ENCODE peak calls at places on chromosomes 3 and 15, in eight cellular contexts. A is A549, T is uterus, Y is HCT116, J is GM12891, S is NB4, D is transverse colon, G is right lobe of liver. H is an unnamed sample.

GRCh38 chr3:38004415-38005075 is 14.0 kb downstream of the VILL start:
- DNase-seq in Y (peak; percentile 54), D (peak; percentile 94), G (peak; percentile 79), S (peak; percentile 70), T (peak; percentile 67), A (peak; percentile 76), J (no peak), H (peak; percentile 56)

GRCh38 chr3:23202203-23202920 is 765 bp upstream of the UBE2E2 start:
- DNase-seq in G (no peak), T (no peak), D (no peak), S (peak; percentile 39), A (peak; percentile 13), Y (no peak), J (no peak), H (peak; percentile 12)

GRCh38 chr15:88454231-88454630 is 13.0 kb downstream of the MRPL46 start:
- DNase-seq in D (no peak), Y (no peak), T (no peak), G (no peak), A (no peak), S (no peak), J (no peak), H (no peak)

GRCh38 chr15:55899537-55899936 is 93.9 kb downstream of the NEDD4 start:
- DNase-seq in J (no peak), D (no peak), S (no peak), G (no peak), Y (no peak), A (no peak), T (no peak), H (no peak)

GRCh38 chr3:177574232-177574856 is 377.1 kb upstream of the TBL1XR1 start:
- DNase-seq in S (no peak), T (no peak), J (no peak), Y (no peak), D (peak; percentile 59), G (peak; percentile 75), A (peak; percentile 87), H (no peak)

GRCh38 chr3:180974286-180974685 is 15.2 kb downstream of the DNAJC19 start:
- DNase-seq in S (no peak), Y (no peak), A (no peak), J (no peak), G (no peak), D (no peak), T (no peak), H (no peak)

GRCh38 chr3:58679974-58680656 is 13.5 kb upstream of the FAM3D start:
- DNase-seq in S (no peak), J (no peak), T (no peak), G (no peak), A (no peak), D (peak; percentile 71), Y (no peak), H (no peak)

GRCh38 chr3:58355174-58355573 is 22.5 kb downstream of the PXK start:
- DNase-seq in D (no peak), G (no peak), S (peak; percentile 75), T (no peak), A (no peak), J (no peak), Y (no peak), H (no peak)

GRCh38 chr15:76664895-76665294 is 240.2 kb downstream of the SCAPER start:
- DNase-seq in Y (no peak), G (no peak), S (no peak), D (no peak), T (no peak), A (no peak), J (no peak), H (no peak)

GRCh38 chr15:78810377-78811123 is 714 bp downstream of the ADAMTS7 start:
- DNase-seq in S (peak; percentile 54), G (peak; percentile 61), Y (no peak), D (peak; percentile 50), J (peak; percentile 49), A (peak; percentile 37), T (peak; percentile 69), H (no peak)

GRCh38 chr3:111737712-111738097 is 121.4 kb upstream of the PHLDB2 start:
- DNase-seq in S (no peak), Y (no peak), D (peak; percentile 17), T (peak; percentile 66), A (peak; percentile 48), J (no peak), G (no peak), H (no peak)

GRCh38 chr3:55434789-55435188 is 52.3 kb downstream of the WNT5A start:
- DNase-seq in Y (no peak), G (no peak), D (peak; percentile 44), A (peak; percentile 18), T (no peak), S (peak; percentile 38), J (peak; percentile 11), H (no peak)

GRCh38 chr15:100573526-100573925 is 28.5 kb downstream of the LINS1 start:
- DNase-seq in D (no peak), T (no peak), Y (no peak), J (no peak), S (no peak), A (no peak), G (no peak), H (no peak)

GRCh38 chr3:114775395-114775794 is 371.7 kb downstream of the ZBTB20 start:
- DNase-seq in J (no peak), G (no peak), Y (no peak), T (no peak), S (no peak), D (no peak), A (no peak), H (no peak)

GRCh38 chr3:171950373-171950772 is 89.0 kb upstream of the FNDC3B start:
- DNase-seq in Y (peak; percentile 28), J (no peak), D (no peak), T (no peak), A (no peak), G (no peak), S (peak; percentile 67), H (peak; percentile 33)

GRCh38 chr3:151016421-151016820 is 43.9 kb upstream of the CLRN1 start:
- DNase-seq in Y (no peak), S (no peak), J (no peak), A (no peak), T (no peak), D (no peak), G (no peak), H (no peak)

GRCh38 chr3:46466871-46467403 is 2.2 kb upstream of the LTF start:
- DNase-seq in G (no peak), D (no peak), Y (no peak), A (no peak), S (no peak), T (no peak), J (no peak), H (no peak)

GRCh38 chr3:66953934-66954333 is 44.2 kb upstream of the KBTBD8 start:
- DNase-seq in T (no peak), D (no peak), G (no peak), A (no peak), Y (no peak), J (no peak), S (no peak), H (no peak)

DNA sequence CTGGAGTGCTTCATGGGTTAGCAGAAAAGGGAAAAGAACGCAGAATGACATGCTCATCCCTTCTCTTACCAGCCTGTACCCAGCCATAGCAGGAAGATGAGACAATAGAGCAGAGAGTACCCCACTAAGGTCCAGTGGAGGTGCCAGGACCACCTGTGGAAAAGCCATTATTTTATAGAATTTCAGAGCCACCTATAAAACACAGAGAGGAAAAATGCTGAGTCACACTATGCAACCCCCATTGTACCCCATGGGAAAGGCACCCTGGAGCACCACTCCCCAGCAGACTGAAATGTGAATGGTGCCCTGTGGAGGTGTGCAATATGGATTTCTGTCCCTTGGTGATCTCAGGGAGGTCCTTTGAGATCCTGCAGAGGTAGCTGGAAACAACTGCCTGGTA is 97.2 kb downstream of the HES1 start:
- DNase-seq in D (no peak), G (no peak), Y (no peak), S (no peak), A (no peak), T (no peak), J (no peak), H (no peak)
- TF ChIP-seq POLR2A in D (no peak), G (no peak), Y (no peak), S (no peak), A (no peak), T (no peak), J (no peak), H (no peak)

GRCh38 chr15:64702816-64703631 is 72.4 kb downstream of the RBPMS2 start:
- DNase-seq in G (peak; percentile 98), D (peak; percentile 98), A (peak; percentile 93), S (peak; percentile 93), J (peak; percentile 93), T (peak; percentile 96), Y (peak; percentile 67), H (peak; percentile 89)
- TF ChIP-seq POLR2A in G (peak; percentile 68), D (peak; percentile 76), A (peak; percentile 98), S (peak; percentile 86), J (peak; percentile 84), T (peak; percentile 70), Y (peak; percentile 64), H (peak; percentile 86)

GRCh38 chr3:9690451-9691450 is 12.9 kb upstream of the CPNE9 start:
- DNase-seq in A (no peak), Y (no peak), S (peak; percentile 93), T (no peak), G (no peak), D (no peak), J (peak; percentile 68), H (no peak)
- TF ChIP-seq POLR2A in A (no peak), Y (no peak), S (no peak), T (no peak), G (no peak), D (no peak), J (no peak), H (no peak)

GRCh38 chr15:90872481-90873184 is 4.2 kb downstream of the FURIN start:
- DNase-seq in D (no peak), S (peak; percentile 83), Y (no peak), G (no peak), J (no peak), T (no peak), A (peak; percentile 61), H (peak; percentile 79)

GRCh38 chr15:90871716-90872480 is 3.5 kb downstream of the FURIN start:
- DNase-seq in Y (no peak), G (no peak), S (peak; percentile 61), D (peak; percentile 33), T (no peak), J (no peak), A (no peak), H (no peak)

GRCh38 chr15:90870354-90871096 is 2.1 kb downstream of the FURIN start:
- DNase-seq in T (no peak), A (no peak), J (no peak), G (no peak), S (peak; percentile 40), Y (no peak), D (no peak), H (no peak)

GRCh38 chr15:90869601-90870353 is 1.4 kb downstream of the FURIN start:
- DNase-seq in D (peak; percentile 60), Y (peak; percentile 85), A (peak; percentile 73), J (no peak), T (peak; percentile 41), G (peak; percentile 71), S (peak; percentile 98), H (peak; percentile 50)

DNA sequence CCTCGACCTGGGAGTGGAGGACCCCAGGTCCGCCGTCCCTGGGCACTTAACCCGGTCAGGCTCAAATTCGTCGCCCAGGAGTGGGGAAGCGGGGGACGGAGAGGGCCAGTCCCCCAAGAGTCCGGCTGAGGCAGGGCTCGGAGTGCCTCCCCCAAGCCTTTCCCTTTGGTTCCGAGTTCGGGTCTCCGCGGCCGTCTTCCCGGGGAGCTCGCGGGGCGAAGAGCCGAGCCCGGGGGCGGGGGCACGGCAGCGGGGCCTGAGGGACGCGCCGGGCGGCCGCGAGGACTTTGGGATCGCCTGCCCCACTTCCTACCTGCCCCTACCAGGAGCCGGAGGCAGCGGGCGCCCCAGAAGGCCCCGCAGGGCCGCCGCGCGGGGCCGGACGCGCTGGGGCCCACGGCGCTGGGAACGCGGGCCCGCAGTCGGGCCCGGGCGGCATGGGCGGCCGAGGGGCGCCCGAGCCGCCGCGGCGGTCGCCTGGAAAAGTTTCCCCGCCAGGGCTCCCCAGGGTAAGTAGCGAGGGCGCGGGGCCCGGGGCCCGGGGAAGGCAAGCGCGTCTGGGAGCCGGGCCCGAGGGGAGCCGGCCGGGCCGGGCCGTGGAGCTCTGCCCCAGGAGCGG is 2.8 kb downstream of the FURIN start:
- DNase-seq in D (peak; percentile 41), G (no peak), J (no peak), S (peak; percentile 62), Y (no peak), T (peak; percentile 49), A (peak; percentile 50), H (no peak)
- TF ChIP-seq POLR2A in D (peak; percentile 6), G (no peak), J (no peak), S (no peak), Y (no peak), T (peak; percentile 7), A (no peak), H (no peak)